ENCODE peak calls at places on chromosome 16, in ten cellular contexts. V is IMR-90; E is left lung; S is fibroblast of lung; Z is body of pancreas; F is right cardiac atrium; G is CD4-positive, alpha-beta memory T cell; B is heart right ventricle; D is mammary epithelial cell; Q is neuronal stem cell. H is an unnamed sample.
A peak's percentile ranks its signal among the peaks of the same experiment; 100 is the strongest.

GRCh38 chr16:56551796-56552738 is 12.8 kb upstream of the MT4 start:
- DNase-seq in V (no peak), E (no peak), S (no peak), Z (peak; percentile 42), F (peak; percentile 17), G (no peak), B (peak; percentile 24), D (no peak), Q (no peak), H (no peak)

GRCh38 chr16:492211-492875 is 35.2 kb upstream of the CAPN15 start:
- DNase-seq in V (no peak), E (peak; percentile 78), S (no peak), Z (no peak), F (no peak), G (no peak), B (no peak), D (no peak), Q (peak; percentile 23), H (no peak)

GRCh38 chr16:79213214-79213613 is 387.3 kb downstream of the MAF start:
- DNase-seq in V (no peak), E (no peak), S (no peak), Z (no peak), F (no peak), G (no peak), B (no peak), D (no peak), Q (no peak), H (no peak)

GRCh38 chr16:10040136-10041080 is 141.8 kb downstream of the GRIN2A start:
- DNase-seq in V (no peak), E (no peak), S (no peak), Z (no peak), F (no peak), G (no peak), B (no peak), D (no peak), Q (no peak), H (no peak)

GRCh38 chr16:56683424-56684162 is 1.3 kb downstream of the MT1X start:
- DNase-seq in V (no peak), E (no peak), S (no peak), Z (peak; percentile 58), F (no peak), G (no peak), B (no peak), D (no peak), Q (no peak), H (no peak)

GRCh38 chr16:10086620-10087019 is 95.6 kb downstream of the GRIN2A start:
- DNase-seq in V (no peak), E (no peak), S (no peak), Z (no peak), F (peak; percentile 18), G (no peak), B (peak; percentile 43), D (no peak), Q (no peak), H (no peak)

GRCh38 chr16:50368410-50369132 is at the start of gene BRD7:
- DNase-seq in V (peak; percentile 37), E (peak; percentile 92), S (peak; percentile 48), Z (peak; percentile 63), F (peak; percentile 62), G (peak; percentile 66), B (peak; percentile 41), D (peak; percentile 42), Q (peak; percentile 74), H (peak; percentile 60)

GRCh38 chr16:77899416-77899815 is 111.1 kb downstream of the VAT1L start:
- DNase-seq in V (no peak), E (no peak), S (no peak), Z (no peak), F (no peak), G (no peak), B (no peak), D (no peak), Q (no peak), H (no peak)

GRCh38 chr16:86495357-86495701 is 15.0 kb upstream of the FOXF1 start:
- DNase-seq in V (no peak), E (no peak), S (no peak), Z (no peak), F (no peak), G (no peak), B (no peak), D (no peak), Q (no peak), H (no peak)

GRCh38 chr16:70770291-70770967 is 30.5 kb downstream of the VAC14 start:
- DNase-seq in V (no peak), E (peak; percentile 25), S (no peak), Z (no peak), F (no peak), G (no peak), B (no peak), D (no peak), Q (no peak), H (no peak)

GRCh38 chr16:49459953-49460735 is 86.5 kb downstream of the C16orf78 start:
- DNase-seq in V (no peak), E (peak; percentile 50), S (no peak), Z (no peak), F (no peak), G (no peak), B (peak; percentile 1), D (no peak), Q (no peak), H (no peak)

GRCh38 chr16:2743007-2743810 is 9.2 kb upstream of the SRRM2 start:
- DNase-seq in V (no peak), E (no peak), S (no peak), Z (no peak), F (no peak), G (no peak), B (no peak), D (no peak), Q (no peak), H (no peak)

GRCh38 chr16:9135797-9136196 is 44.4 kb downstream of the HAPSTR1 start:
- DNase-seq in V (no peak), E (no peak), S (no peak), Z (peak; percentile 2), F (no peak), G (no peak), B (no peak), D (no peak), Q (no peak), H (no peak)

GRCh38 chr16:73065617-73066313 is 17.8 kb upstream of the ZFHX3 start:
- DNase-seq in V (no peak), E (peak; percentile 83), S (peak; percentile 7), Z (peak; percentile 45), F (peak; percentile 64), G (no peak), B (no peak), D (no peak), Q (peak; percentile 21), H (no peak)
- H3K27ac ChIP-seq in V (no peak overlapping the region), E (peak overlapping the region; percentile 59), S (peak overlapping the region; percentile 79), Z (no peak overlapping the region), F (peak overlapping the region; percentile 16), G (no peak overlapping the region), B (peak overlapping the region; percentile 31), D (no peak overlapping the region), Q (no peak overlapping the region), H (no peak overlapping the region)

DNA sequence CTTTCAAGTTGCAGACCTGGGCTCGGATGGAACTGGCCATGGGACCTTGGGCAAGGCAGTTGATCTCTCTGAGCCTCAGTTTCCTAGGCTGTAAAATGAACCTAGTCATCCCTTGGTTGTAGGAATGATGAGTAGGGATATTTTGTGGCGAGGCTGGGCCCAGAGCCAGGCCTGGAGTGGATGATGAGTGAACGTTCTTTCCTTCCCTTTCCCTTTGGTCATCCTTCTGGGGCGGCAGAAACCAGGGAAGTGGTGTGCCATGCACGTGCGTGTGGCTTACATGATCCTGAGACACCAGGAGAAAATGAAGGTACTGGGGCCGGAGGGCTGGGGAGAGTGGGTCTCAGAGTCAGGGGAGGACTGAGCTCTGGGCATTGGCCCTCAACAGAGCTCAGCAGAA is 8.4 kb downstream of the FBRS start:
- DNase-seq in V (peak; percentile 18), E (no peak), S (peak; percentile 57), Z (no peak), F (no peak), G (no peak), B (no peak), D (no peak), Q (no peak), H (no peak)
- H3K27me3 ChIP-seq in V (no peaks in the 10 kb centered on the region), E (no peaks in the 10 kb centered on the region), S (no peaks in the 10 kb centered on the region), Z (no peaks in the 10 kb centered on the region), F (no peaks in the 10 kb centered on the region), G (no peaks in the 10 kb centered on the region), B (no peaks in the 10 kb centered on the region), D (no peaks in the 10 kb centered on the region), Q (no peaks in the 10 kb centered on the region), H (no peaks in the 10 kb centered on the region)

GRCh38 chr16:35310999-35311398 is 1851.6 kb downstream of the TP53TG3F start:
- DNase-seq in V (no peak), E (no peak), S (no peak), Z (no peak), F (no peak), G (no peak), B (no peak), D (no peak), Q (no peak), H (no peak)

GRCh38 chr16:35308674-35309073 is 1849.3 kb downstream of the TP53TG3F start:
- DNase-seq in V (no peak), E (no peak), S (no peak), Z (no peak), F (no peak), G (no peak), B (no peak), D (peak; percentile 38), Q (no peak), H (no peak)

GRCh38 chr16:35305476-35305875 is 1846.1 kb downstream of the TP53TG3F start:
- DNase-seq in V (no peak), E (no peak), S (no peak), Z (no peak), F (no peak), G (no peak), B (no peak), D (peak; percentile 85), Q (no peak), H (no peak)

GRCh38 chr16:35302859-35303258 is 1843.4 kb downstream of the TP53TG3F start:
- DNase-seq in V (no peak), E (no peak), S (no peak), Z (no peak), F (no peak), G (no peak), B (no peak), D (no peak), Q (no peak), H (no peak)

GRCh38 chr16:35306915-35307314 is 1847.5 kb downstream of the TP53TG3F start:
- DNase-seq in V (no peak), E (no peak), S (no peak), Z (no peak), F (no peak), G (no peak), B (no peak), D (peak; percentile 54), Q (no peak), H (no peak)
- H3K9me3 ChIP-seq in V (peaks cover 30% of the 10 kb centered on the region), E (no peaks in the 10 kb centered on the region), S (no peaks in the 10 kb centered on the region), Z (no peaks in the 10 kb centered on the region), F (no peaks in the 10 kb centered on the region), G (peaks cover 15% of the 10 kb centered on the region), B (no peaks in the 10 kb centered on the region), D (no peaks in the 10 kb centered on the region), Q (peaks cover 67% of the 10 kb centered on the region), H (peaks cover 4% of the 10 kb centered on the region)

DNA sequence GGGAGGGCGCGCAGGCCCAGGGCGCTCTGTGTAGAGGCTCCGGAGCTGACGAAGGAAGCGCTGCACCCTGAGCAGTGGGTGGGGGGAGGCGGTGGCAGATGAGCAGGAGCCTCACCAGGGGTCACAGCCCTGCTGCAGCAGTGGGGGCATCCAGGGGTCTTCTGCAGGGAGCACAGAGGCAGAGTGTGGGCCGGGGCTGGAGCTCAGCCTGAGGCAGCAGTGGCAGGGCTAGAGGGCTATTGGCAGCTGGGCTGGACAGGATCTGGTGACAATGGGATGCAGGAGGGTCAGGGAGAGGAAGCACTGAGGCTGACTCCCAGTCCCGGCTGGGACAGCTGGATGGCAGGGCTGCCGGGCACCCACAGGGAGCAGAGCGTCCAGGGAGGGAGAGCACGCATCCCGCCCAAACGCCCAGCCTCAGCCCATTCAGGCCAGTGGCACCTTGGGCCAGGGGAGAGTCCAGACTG is 21.0 kb downstream of the KDM8 start:
- DNase-seq in V (no peak), E (no peak), S (no peak), Z (no peak), F (no peak), G (no peak), B (no peak), D (no peak), Q (no peak), H (no peak)
- H3K27ac ChIP-seq in V (peak overlapping the region; percentile 75), E (no peak overlapping the region), S (no peak overlapping the region), Z (no peak overlapping the region), F (no peak overlapping the region), G (no peak overlapping the region), B (no peak overlapping the region), D (no peak overlapping the region), Q (no peak overlapping the region), H (no peak overlapping the region)